ENCODE peak calls at places on chromosomes 11 and 22, in five cellular contexts. One of them, this sample, is unnamed.

GRCh38 chr11:87398913-87399312 is 361.2 kb downstream of the TMEM135 start:
- DNase-seq in skeletal muscle cell: peak; percentile 34
- DNase-seq in dorsolateral prefrontal cortex: no peak
- DNase-seq in uterus: peak; percentile 78
- DNase-seq in ovary: no peak
- DNase-seq in this sample: no peak

GRCh38 chr11:15685311-15685710 is 570.6 kb downstream of the INSC start:
- DNase-seq in skeletal muscle cell: no peak
- DNase-seq in dorsolateral prefrontal cortex: no peak
- DNase-seq in uterus: no peak
- DNase-seq in ovary: no peak
- DNase-seq in this sample: no peak

GRCh38 chr22:36761553-36762240 is 14.2 kb downstream of the IFT27 start:
- DNase-seq in skeletal muscle cell: no peak
- DNase-seq in dorsolateral prefrontal cortex: peak; percentile 9
- DNase-seq in uterus: no peak
- DNase-seq in ovary: no peak
- DNase-seq in this sample: no peak

GRCh38 chr11:45145421-45146071 is 893 bp upstream of the PRDM11 start:
- DNase-seq in skeletal muscle cell: no peak
- DNase-seq in dorsolateral prefrontal cortex: no peak
- DNase-seq in uterus: peak; percentile 50
- DNase-seq in ovary: peak; percentile 37
- DNase-seq in this sample: no peak

GRCh38 chr11:1559103-1559951 is 12.7 kb downstream of the DUSP8 start:
- DNase-seq in skeletal muscle cell: peak; percentile 25
- DNase-seq in dorsolateral prefrontal cortex: peak; percentile 95
- DNase-seq in uterus: peak; percentile 89
- DNase-seq in ovary: no peak
- DNase-seq in this sample: no peak

GRCh38 chr11:93540337-93540736 is 2.9 kb downstream of the SMCO4 start:
- DNase-seq in skeletal muscle cell: no peak
- DNase-seq in dorsolateral prefrontal cortex: no peak
- DNase-seq in uterus: no peak
- DNase-seq in ovary: no peak
- DNase-seq in this sample: no peak

GRCh38 chr11:23976776-23977380 is 520.0 kb upstream of the LUZP2 start:
- DNase-seq in skeletal muscle cell: peak; percentile 39
- DNase-seq in dorsolateral prefrontal cortex: no peak
- DNase-seq in uterus: no peak
- DNase-seq in ovary: no peak
- DNase-seq in this sample: no peak

GRCh38 chr11:114180301-114181055 is 115.7 kb upstream of the NNMT start:
- DNase-seq in skeletal muscle cell: no peak
- DNase-seq in dorsolateral prefrontal cortex: peak; percentile 41
- DNase-seq in uterus: no peak
- DNase-seq in ovary: peak; percentile 64
- DNase-seq in this sample: peak; percentile 19

GRCh38 chr11:7512525-7513209 is 1.1 kb upstream of the PPFIBP2 start:
- DNase-seq in skeletal muscle cell: no peak
- DNase-seq in dorsolateral prefrontal cortex: peak; percentile 61
- DNase-seq in uterus: peak; percentile 76
- DNase-seq in ovary: peak; percentile 72
- DNase-seq in this sample: peak; percentile 36

GRCh38 chr11:131658414-131658813 is 288.0 kb downstream of the NTM start:
- DNase-seq in skeletal muscle cell: no peak
- DNase-seq in dorsolateral prefrontal cortex: no peak
- DNase-seq in uterus: no peak
- DNase-seq in ovary: no peak
- DNase-seq in this sample: no peak

GRCh38 chr22:36465232-36466021 is 16.0 kb downstream of the TXN2 start:
- DNase-seq in skeletal muscle cell: peak; percentile 32
- DNase-seq in dorsolateral prefrontal cortex: no peak
- DNase-seq in uterus: peak; percentile 79
- DNase-seq in ovary: peak; percentile 71
- DNase-seq in this sample: no peak

GRCh38 chr22:30386960-30387848 is at the start of gene RNF215:
- DNase-seq in skeletal muscle cell: no peak
- DNase-seq in dorsolateral prefrontal cortex: peak; percentile 68
- DNase-seq in uterus: peak; percentile 89
- DNase-seq in ovary: peak; percentile 80
- DNase-seq in this sample: peak; percentile 91

GRCh38 chr22:25013634-25014033 is 61.1 kb downstream of the KIAA1671 start:
- DNase-seq in skeletal muscle cell: peak; percentile 3
- DNase-seq in dorsolateral prefrontal cortex: no peak
- DNase-seq in uterus: no peak
- DNase-seq in ovary: no peak
- DNase-seq in this sample: peak; percentile 46

GRCh38 chr22:37326726-37327125 is 44.4 kb downstream of the CYTH4 start:
- DNase-seq in skeletal muscle cell: no peak
- DNase-seq in dorsolateral prefrontal cortex: no peak
- DNase-seq in uterus: no peak
- DNase-seq in ovary: no peak
- DNase-seq in this sample: no peak

GRCh38 chr22:46897246-46897623 is 134.8 kb downstream of the TBC1D22A start:
- DNase-seq in skeletal muscle cell: no peak
- DNase-seq in dorsolateral prefrontal cortex: no peak
- DNase-seq in uterus: no peak
- DNase-seq in ovary: peak; percentile 30
- DNase-seq in this sample: no peak

GRCh38 chr11:26849009-26849408 is 127.1 kb upstream of the SLC5A12 start:
- DNase-seq in skeletal muscle cell: no peak
- DNase-seq in dorsolateral prefrontal cortex: no peak
- DNase-seq in uterus: peak; percentile 34
- DNase-seq in ovary: no peak
- DNase-seq in this sample: no peak

GRCh38 chr11:26806209-26806608 is 84.3 kb upstream of the SLC5A12 start:
- DNase-seq in skeletal muscle cell: no peak
- DNase-seq in dorsolateral prefrontal cortex: no peak
- DNase-seq in uterus: no peak
- DNase-seq in ovary: no peak
- DNase-seq in this sample: no peak

GRCh38 chr11:117410861-117411725 is 83.4 kb downstream of the CEP164 start:
- DNase-seq in skeletal muscle cell: no peak
- DNase-seq in dorsolateral prefrontal cortex: no peak
- DNase-seq in uterus: no peak
- DNase-seq in ovary: no peak
- DNase-seq in this sample: no peak

GRCh38 chr11:112247198-112247597 is 13.5 kb downstream of the PLET1 start:
- DNase-seq in skeletal muscle cell: no peak
- DNase-seq in dorsolateral prefrontal cortex: no peak
- DNase-seq in uterus: no peak
- DNase-seq in ovary: no peak
- DNase-seq in this sample: no peak

GRCh38 chr22:31001124-31001770 is 32.2 kb downstream of the TUG1 start:
- DNase-seq in skeletal muscle cell: no peak
- DNase-seq in dorsolateral prefrontal cortex: no peak
- DNase-seq in uterus: no peak
- DNase-seq in ovary: no peak
- DNase-seq in this sample: no peak

GRCh38 chr11:64592656-64593055 is 1.6 kb downstream of the SLC22A12 start:
- DNase-seq in skeletal muscle cell: no peak
- DNase-seq in dorsolateral prefrontal cortex: peak; percentile 22
- DNase-seq in uterus: no peak
- DNase-seq in ovary: no peak
- DNase-seq in this sample: no peak

GRCh38 chr11:75801362-75802021 is 13.5 kb upstream of the UVRAG start:
- DNase-seq in skeletal muscle cell: no peak
- DNase-seq in dorsolateral prefrontal cortex: no peak
- DNase-seq in uterus: no peak
- DNase-seq in ovary: no peak
- DNase-seq in this sample: no peak

GRCh38 chr11:6635082-6635932 is 16.1 kb upstream of the TPP1 start:
- DNase-seq in skeletal muscle cell: no peak
- DNase-seq in dorsolateral prefrontal cortex: no peak
- DNase-seq in uterus: peak; percentile 65
- DNase-seq in ovary: peak; percentile 55
- DNase-seq in this sample: no peak

GRCh38 chr11:18005376-18006129 is 7.3 kb downstream of the SERGEF start:
- DNase-seq in skeletal muscle cell: no peak
- DNase-seq in dorsolateral prefrontal cortex: no peak
- DNase-seq in uterus: no peak
- DNase-seq in ovary: no peak
- DNase-seq in this sample: no peak

GRCh38 chr22:39664485-39665200 is 94.1 kb downstream of the CACNA1I start:
- DNase-seq in skeletal muscle cell: no peak
- DNase-seq in dorsolateral prefrontal cortex: no peak
- DNase-seq in uterus: no peak
- DNase-seq in ovary: no peak
- DNase-seq in this sample: peak; percentile 88

GRCh38 chr11:97143463-97143862 is 753.6 kb downstream of the JRKL start:
- DNase-seq in skeletal muscle cell: no peak
- DNase-seq in dorsolateral prefrontal cortex: no peak
- DNase-seq in uterus: no peak
- DNase-seq in ovary: no peak
- DNase-seq in this sample: no peak

GRCh38 chr11:35419713-35420333 is 465 bp upstream of the SLC1A2 start:
- DNase-seq in skeletal muscle cell: no peak
- DNase-seq in dorsolateral prefrontal cortex: no peak
- DNase-seq in uterus: no peak
- DNase-seq in ovary: no peak
- DNase-seq in this sample: no peak
- H3K4me3 ChIP-seq in skeletal muscle cell: peak overlapping the region; percentile 51
- H3K4me3 ChIP-seq in dorsolateral prefrontal cortex: peak overlapping the region; percentile 65
- H3K4me3 ChIP-seq in uterus: peak overlapping the region; percentile 22
- H3K4me3 ChIP-seq in ovary: peak overlapping the region; percentile 29
- H3K4me3 ChIP-seq in this sample: no peak overlapping the region

DNA sequence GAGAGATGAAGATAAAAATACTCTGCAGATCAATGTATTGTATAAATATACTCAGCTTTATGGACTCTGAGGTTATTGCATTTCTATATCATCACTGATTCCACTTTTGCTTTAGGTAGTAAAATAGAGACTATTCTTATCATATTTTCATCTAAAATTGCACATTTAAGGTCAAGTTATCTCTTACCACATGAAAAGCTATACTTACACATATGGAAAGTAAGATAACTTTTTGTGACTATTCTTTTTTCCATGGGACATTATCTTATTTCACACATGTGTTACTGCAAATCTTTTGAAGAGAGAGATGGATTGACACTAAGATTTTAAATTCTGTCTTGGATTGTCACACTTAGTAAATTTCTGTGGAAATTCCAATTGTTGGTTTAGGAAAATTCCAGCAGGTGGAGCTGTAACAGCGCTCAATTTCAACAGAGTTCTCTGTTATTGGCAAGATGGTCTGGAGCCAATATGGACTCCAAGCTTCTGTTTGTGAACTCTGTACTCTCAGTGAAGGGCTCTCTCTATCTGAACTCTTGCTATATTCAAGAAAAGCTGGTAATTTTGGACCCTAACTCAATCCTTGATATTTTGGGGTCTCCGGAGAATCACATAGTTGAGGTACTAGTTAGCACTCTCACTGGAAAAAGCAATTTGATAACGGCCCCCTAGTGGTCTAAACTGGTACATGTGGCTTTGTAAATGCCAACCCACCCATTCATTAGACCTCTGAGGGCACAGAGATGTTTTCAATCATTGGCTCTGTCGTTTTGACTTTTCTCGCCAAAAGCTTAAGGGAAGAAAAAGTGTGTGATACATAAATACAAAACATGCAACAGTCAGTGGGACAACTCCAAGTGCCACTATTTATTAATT is 429.7 kb downstream of the ETS1 start:
- DNase-seq in skeletal muscle cell: no peak
- DNase-seq in dorsolateral prefrontal cortex: no peak
- DNase-seq in uterus: peak; percentile 21
- DNase-seq in ovary: peak; percentile 19
- DNase-seq in this sample: peak; percentile 47
- H3K4me3 ChIP-seq in skeletal muscle cell: peak overlapping the region; percentile 4
- H3K4me3 ChIP-seq in dorsolateral prefrontal cortex: no peak overlapping the region
- H3K4me3 ChIP-seq in uterus: no peak overlapping the region
- H3K4me3 ChIP-seq in ovary: no peak overlapping the region
- H3K4me3 ChIP-seq in this sample: no peak overlapping the region

GRCh38 chr22:29044657-29045176 is 16.9 kb downstream of the C22orf31 start:
- DNase-seq in skeletal muscle cell: peak; percentile 39
- DNase-seq in dorsolateral prefrontal cortex: peak; percentile 53
- DNase-seq in uterus: no peak
- DNase-seq in ovary: no peak
- DNase-seq in this sample: no peak
- H3K4me3 ChIP-seq in skeletal muscle cell: no peak overlapping the region
- H3K4me3 ChIP-seq in dorsolateral prefrontal cortex: no peak overlapping the region
- H3K4me3 ChIP-seq in uterus: no peak overlapping the region
- H3K4me3 ChIP-seq in ovary: no peak overlapping the region
- H3K4me3 ChIP-seq in this sample: no peak overlapping the region

DNA sequence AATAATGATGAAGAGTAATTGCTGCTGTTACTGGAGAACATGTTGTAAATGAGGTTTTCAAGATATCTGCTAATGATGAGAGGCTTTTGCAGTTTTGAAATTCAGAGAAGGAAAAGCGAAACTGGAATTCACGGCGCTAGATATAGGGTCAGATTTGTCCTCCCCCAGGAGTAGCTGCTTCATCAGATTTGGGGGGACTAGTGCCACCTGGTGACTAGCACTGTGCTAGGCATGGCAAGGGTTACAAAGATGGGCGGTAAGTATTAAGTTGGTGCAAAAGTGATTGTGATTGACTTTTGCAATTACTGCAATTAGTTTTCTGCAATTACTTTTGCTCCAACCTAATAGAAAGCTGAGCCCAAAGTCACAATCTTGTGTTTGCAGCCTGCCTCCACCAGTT is 879.9 kb upstream of the TENM4 start:
- DNase-seq in skeletal muscle cell: no peak
- DNase-seq in dorsolateral prefrontal cortex: no peak
- DNase-seq in uterus: no peak
- DNase-seq in ovary: no peak
- DNase-seq in this sample: peak; percentile 56
- H3K4me3 ChIP-seq in skeletal muscle cell: no peak overlapping the region
- H3K4me3 ChIP-seq in dorsolateral prefrontal cortex: no peak overlapping the region
- H3K4me3 ChIP-seq in uterus: no peak overlapping the region
- H3K4me3 ChIP-seq in ovary: no peak overlapping the region
- H3K4me3 ChIP-seq in this sample: no peak overlapping the region

GRCh38 chr11:56491270-56491669 is at the start of gene OR5M8:
- DNase-seq in skeletal muscle cell: no peak
- DNase-seq in dorsolateral prefrontal cortex: no peak
- DNase-seq in uterus: no peak
- DNase-seq in ovary: no peak
- DNase-seq in this sample: no peak

GRCh38 chr11:56497010-56497409 is 5.8 kb upstream of the OR5M8 start:
- DNase-seq in skeletal muscle cell: no peak
- DNase-seq in dorsolateral prefrontal cortex: no peak
- DNase-seq in uterus: no peak
- DNase-seq in ovary: no peak
- DNase-seq in this sample: no peak
- H3K4me3 ChIP-seq in skeletal muscle cell: no peak overlapping the region
- H3K4me3 ChIP-seq in dorsolateral prefrontal cortex: no peak overlapping the region
- H3K4me3 ChIP-seq in uterus: no peak overlapping the region
- H3K4me3 ChIP-seq in ovary: no peak overlapping the region
- H3K4me3 ChIP-seq in this sample: no peak overlapping the region

This sample was measured in HAP-1.